ENCODE peak calls at places on chromosome 1, in six cellular contexts. One of them, this sample, is unnamed.

GRCh38 chr1:203215573-203215972 is 13.9 kb downstream of the CHIT1 start:
- DNase-seq in NCI-H1930: no peak
- DNase-seq in ELR: no peak
- DNase-seq in left cardiac atrium: no peak
- DNase-seq in NCI-H510A: peak; percentile 46
- DNase-seq in EL: no peak
- DNase-seq in this sample: no peak

GRCh38 chr1:24018611-24019580 is 38.8 kb upstream of the SRSF10 start:
- DNase-seq in NCI-H1930: no peak
- DNase-seq in ELR: peak; percentile 97
- DNase-seq in left cardiac atrium: peak; percentile 97
- DNase-seq in NCI-H510A: no peak
- DNase-seq in EL: peak; percentile 99
- DNase-seq in this sample: peak; percentile 95

GRCh38 chr1:230857822-230858221 is 10.5 kb downstream of the C1orf198 start:
- DNase-seq in NCI-H1930: no peak
- DNase-seq in ELR: peak; percentile 58
- DNase-seq in left cardiac atrium: no peak
- DNase-seq in NCI-H510A: no peak
- DNase-seq in EL: peak; percentile 74
- DNase-seq in this sample: no peak

GRCh38 chr1:106998431-106999002 is 58.0 kb upstream of the PRMT6 start:
- DNase-seq in NCI-H1930: no peak
- DNase-seq in ELR: no peak
- DNase-seq in left cardiac atrium: no peak
- DNase-seq in NCI-H510A: no peak
- DNase-seq in EL: no peak
- DNase-seq in this sample: no peak

GRCh38 chr1:39818482-39818881 is 29.8 kb upstream of the BMP8B start:
- DNase-seq in NCI-H1930: no peak
- DNase-seq in ELR: no peak
- DNase-seq in left cardiac atrium: no peak
- DNase-seq in NCI-H510A: peak; percentile 80
- DNase-seq in EL: no peak
- DNase-seq in this sample: no peak

GRCh38 chr1:154839691-154840090 is 30.4 kb downstream of the KCNN3 start:
- DNase-seq in NCI-H1930: no peak
- DNase-seq in ELR: no peak
- DNase-seq in left cardiac atrium: no peak
- DNase-seq in NCI-H510A: no peak
- DNase-seq in EL: peak; percentile 12
- DNase-seq in this sample: no peak

GRCh38 chr1:157963713-157964112 is 29.7 kb upstream of the KIRREL1 start:
- DNase-seq in NCI-H1930: peak; percentile 23
- DNase-seq in ELR: peak; percentile 81
- DNase-seq in left cardiac atrium: peak; percentile 67
- DNase-seq in NCI-H510A: peak; percentile 25
- DNase-seq in EL: peak; percentile 76
- DNase-seq in this sample: peak; percentile 70

GRCh38 chr1:185595835-185596667 is 138.1 kb upstream of the HMCN1 start:
- DNase-seq in NCI-H1930: peak; percentile 25
- DNase-seq in ELR: peak; percentile 71
- DNase-seq in left cardiac atrium: no peak
- DNase-seq in NCI-H510A: no peak
- DNase-seq in EL: peak; percentile 24
- DNase-seq in this sample: no peak

GRCh38 chr1:159916240-159917051 is 8.9 kb downstream of the TAGLN2 start:
- DNase-seq in NCI-H1930: no peak
- DNase-seq in ELR: peak; percentile 92
- DNase-seq in left cardiac atrium: peak; percentile 43
- DNase-seq in NCI-H510A: no peak
- DNase-seq in EL: peak; percentile 99
- DNase-seq in this sample: no peak

GRCh38 chr1:65059930-65060538 is 88.0 kb upstream of the AK4 start:
- DNase-seq in NCI-H1930: no peak
- DNase-seq in ELR: peak; percentile 64
- DNase-seq in left cardiac atrium: no peak
- DNase-seq in NCI-H510A: no peak
- DNase-seq in EL: peak; percentile 50
- DNase-seq in this sample: no peak

This sample was measured in Right ventricle myocardium inferior.